ENCODE peak calls at places on chromosomes 3 and 15, in ten cellular contexts. One of them, this sample, is unnamed. For H3K4me1, the result is how much of the 10 kb centered on the place peaks cover.

GRCh38 chr15:81338422-81339007 is 14.6 kb upstream of the STARD5 start:
- DNase-seq in prostate gland: peak
- DNase-seq in uterus: peak
- DNase-seq in SJSA1: no peak
- DNase-seq in breast epithelium: no peak
- DNase-seq in right atrium auricular region: peak
- DNase-seq in cardiac muscle cell: no peak
- DNase-seq in A673: peak
- DNase-seq in PC-3: peak
- DNase-seq in body of pancreas: peak
- DNase-seq in this sample: no peak

GRCh38 chr3:35438101-35438500 is 201.2 kb upstream of the ARPP21 start:
- DNase-seq in A673: no peak
- DNase-seq in breast epithelium: no peak
- DNase-seq in PC-3: no peak
- DNase-seq in body of pancreas: no peak
- DNase-seq in prostate gland: no peak
- DNase-seq in uterus: no peak
- DNase-seq in SJSA1: no peak
- DNase-seq in right atrium auricular region: no peak
- DNase-seq in cardiac muscle cell: no peak
- DNase-seq in this sample: no peak

GRCh38 chr15:101016581-101016980 is 97.4 kb downstream of the LRRK1 start:
- DNase-seq in A673: no peak
- DNase-seq in uterus: no peak
- DNase-seq in cardiac muscle cell: no peak
- DNase-seq in body of pancreas: no peak
- DNase-seq in right atrium auricular region: peak
- DNase-seq in SJSA1: peak
- DNase-seq in prostate gland: no peak
- DNase-seq in breast epithelium: no peak
- DNase-seq in PC-3: no peak
- DNase-seq in this sample: peak

GRCh38 chr15:40266828-40267304 is 16.0 kb downstream of the ANKRD63 start:
- DNase-seq in prostate gland: peak
- DNase-seq in cardiac muscle cell: no peak
- DNase-seq in SJSA1: peak
- DNase-seq in PC-3: peak
- DNase-seq in breast epithelium: no peak
- DNase-seq in uterus: peak
- DNase-seq in body of pancreas: peak
- DNase-seq in right atrium auricular region: peak
- DNase-seq in A673: peak
- DNase-seq in this sample: peak

GRCh38 chr3:130933801-130934345 is 40.0 kb downstream of the ATP2C1 start:
- DNase-seq in PC-3: no peak
- DNase-seq in uterus: no peak
- DNase-seq in right atrium auricular region: no peak
- DNase-seq in cardiac muscle cell: no peak
- DNase-seq in prostate gland: no peak
- DNase-seq in A673: no peak
- DNase-seq in breast epithelium: no peak
- DNase-seq in SJSA1: no peak
- DNase-seq in body of pancreas: no peak
- DNase-seq in this sample: no peak

GRCh38 chr15:98955980-98956723 is 51.4 kb downstream of the PGPEP1L start:
- DNase-seq in cardiac muscle cell: no peak
- DNase-seq in SJSA1: no peak
- DNase-seq in breast epithelium: no peak
- DNase-seq in body of pancreas: no peak
- DNase-seq in prostate gland: no peak
- DNase-seq in A673: no peak
- DNase-seq in PC-3: no peak
- DNase-seq in right atrium auricular region: no peak
- DNase-seq in uterus: no peak
- DNase-seq in this sample: no peak

GRCh38 chr15:40982855-40983254 is 29.6 kb downstream of the CHAC1 start:
- DNase-seq in right atrium auricular region: no peak
- DNase-seq in PC-3: no peak
- DNase-seq in SJSA1: peak
- DNase-seq in cardiac muscle cell: no peak
- DNase-seq in breast epithelium: no peak
- DNase-seq in body of pancreas: no peak
- DNase-seq in A673: no peak
- DNase-seq in uterus: no peak
- DNase-seq in prostate gland: no peak
- DNase-seq in this sample: no peak

GRCh38 chr15:78360958-78361714 is 21.0 kb downstream of the CRABP1 start:
- DNase-seq in right atrium auricular region: no peak
- DNase-seq in uterus: no peak
- DNase-seq in body of pancreas: no peak
- DNase-seq in A673: no peak
- DNase-seq in breast epithelium: no peak
- DNase-seq in PC-3: no peak
- DNase-seq in SJSA1: no peak
- DNase-seq in prostate gland: no peak
- DNase-seq in cardiac muscle cell: no peak
- DNase-seq in this sample: no peak

GRCh38 chr3:89332311-89333159 is 225.1 kb downstream of the EPHA3 start:
- DNase-seq in PC-3: no peak
- DNase-seq in right atrium auricular region: no peak
- DNase-seq in uterus: no peak
- DNase-seq in prostate gland: no peak
- DNase-seq in cardiac muscle cell: no peak
- DNase-seq in body of pancreas: no peak
- DNase-seq in SJSA1: no peak
- DNase-seq in A673: peak
- DNase-seq in breast epithelium: no peak
- DNase-seq in this sample: no peak

GRCh38 chr3:10334461-10334860 is 13.5 kb upstream of the SEC13 start:
- DNase-seq in PC-3: peak
- DNase-seq in cardiac muscle cell: no peak
- DNase-seq in right atrium auricular region: no peak
- DNase-seq in A673: no peak
- DNase-seq in SJSA1: no peak
- DNase-seq in breast epithelium: no peak
- DNase-seq in uterus: no peak
- DNase-seq in prostate gland: no peak
- DNase-seq in body of pancreas: no peak
- DNase-seq in this sample: no peak

GRCh38 chr15:83837946-83838571 is 184.1 kb downstream of the ADAMTSL3 start:
- DNase-seq in body of pancreas: peak
- DNase-seq in PC-3: peak
- DNase-seq in prostate gland: no peak
- DNase-seq in uterus: no peak
- DNase-seq in SJSA1: no peak
- DNase-seq in breast epithelium: no peak
- DNase-seq in cardiac muscle cell: peak
- DNase-seq in right atrium auricular region: no peak
- DNase-seq in A673: peak
- DNase-seq in this sample: no peak

GRCh38 chr3:36903119-36903882 is 41.6 kb downstream of the TRANK1 start:
- DNase-seq in SJSA1: no peak
- DNase-seq in breast epithelium: no peak
- DNase-seq in uterus: no peak
- DNase-seq in A673: peak
- DNase-seq in PC-3: no peak
- DNase-seq in prostate gland: no peak
- DNase-seq in body of pancreas: no peak
- DNase-seq in cardiac muscle cell: no peak
- DNase-seq in right atrium auricular region: no peak
- DNase-seq in this sample: no peak

GRCh38 chr3:88031543-88032148 is 27.2 kb downstream of the CGGBP1 start:
- DNase-seq in PC-3: peak
- DNase-seq in prostate gland: no peak
- DNase-seq in breast epithelium: no peak
- DNase-seq in body of pancreas: no peak
- DNase-seq in A673: peak
- DNase-seq in cardiac muscle cell: no peak
- DNase-seq in SJSA1: no peak
- DNase-seq in right atrium auricular region: no peak
- DNase-seq in uterus: no peak
- DNase-seq in this sample: no peak

GRCh38 chr3:131883086-131883485 is 151.7 kb downstream of the CPNE4 start:
- DNase-seq in prostate gland: no peak
- DNase-seq in body of pancreas: no peak
- DNase-seq in PC-3: peak
- DNase-seq in A673: no peak
- DNase-seq in right atrium auricular region: no peak
- DNase-seq in SJSA1: no peak
- DNase-seq in uterus: no peak
- DNase-seq in cardiac muscle cell: no peak
- DNase-seq in breast epithelium: no peak
- DNase-seq in this sample: no peak

GRCh38 chr15:65936317-65936716 is 67.0 kb downstream of the RAB11A start:
- DNase-seq in body of pancreas: no peak
- DNase-seq in cardiac muscle cell: no peak
- DNase-seq in A673: no peak
- DNase-seq in PC-3: no peak
- DNase-seq in right atrium auricular region: no peak
- DNase-seq in uterus: no peak
- DNase-seq in prostate gland: no peak
- DNase-seq in breast epithelium: no peak
- DNase-seq in SJSA1: no peak
- DNase-seq in this sample: no peak
- H3K4me1 ChIP-seq in body of pancreas: under half
- H3K4me1 ChIP-seq in cardiac muscle cell: under half
- H3K4me1 ChIP-seq in A673: under half
- H3K4me1 ChIP-seq in PC-3: under half
- H3K4me1 ChIP-seq in right atrium auricular region: under half
- H3K4me1 ChIP-seq in uterus: under half
- H3K4me1 ChIP-seq in prostate gland: under half
- H3K4me1 ChIP-seq in breast epithelium: under half
- H3K4me1 ChIP-seq in SJSA1: under half
- H3K4me1 ChIP-seq in this sample: under half

GRCh38 chr3:149900322-149900721 is 70.4 kb downstream of the PFN2 start:
- DNase-seq in prostate gland: no peak
- DNase-seq in PC-3: no peak
- DNase-seq in right atrium auricular region: no peak
- DNase-seq in breast epithelium: no peak
- DNase-seq in A673: no peak
- DNase-seq in cardiac muscle cell: no peak
- DNase-seq in SJSA1: no peak
- DNase-seq in uterus: no peak
- DNase-seq in body of pancreas: no peak
- DNase-seq in this sample: no peak
- H3K27ac ChIP-seq in prostate gland: no peak
- H3K27ac ChIP-seq in PC-3: no peak
- H3K27ac ChIP-seq in right atrium auricular region: no peak
- H3K27ac ChIP-seq in breast epithelium: no peak
- H3K27ac ChIP-seq in A673: no peak
- H3K27ac ChIP-seq in cardiac muscle cell: no peak
- H3K27ac ChIP-seq in SJSA1: no peak
- H3K27ac ChIP-seq in uterus: no peak
- H3K27ac ChIP-seq in body of pancreas: no peak
- H3K27ac ChIP-seq in this sample: no peak

DNA sequence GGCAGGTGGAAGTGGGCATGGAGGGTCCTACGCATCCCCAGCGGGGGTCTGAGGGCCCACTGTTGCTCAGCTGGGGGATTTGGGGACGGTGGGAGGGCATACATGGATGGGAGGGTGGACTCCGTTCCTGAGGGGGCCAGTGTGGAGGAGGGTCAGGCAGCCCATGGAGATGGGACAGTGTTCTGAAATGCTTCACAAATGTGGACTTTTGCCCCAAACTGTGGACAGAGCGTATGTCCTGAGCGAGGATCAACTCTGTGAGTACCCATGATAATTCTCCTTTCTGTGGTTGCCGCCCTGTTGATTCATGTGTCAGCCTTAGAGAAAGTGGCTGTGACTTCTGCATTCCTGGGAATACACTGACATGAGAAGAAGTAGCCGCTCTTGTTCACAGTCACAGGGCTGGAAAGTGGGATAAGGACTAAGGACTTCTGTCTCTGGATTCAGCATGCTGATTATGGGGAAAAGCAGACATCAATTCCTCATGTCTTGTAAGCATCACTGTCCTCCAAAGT is 33.4 kb downstream of the SMAD3 start:
- DNase-seq in right atrium auricular region: no peak
- DNase-seq in A673: no peak
- DNase-seq in PC-3: no peak
- DNase-seq in cardiac muscle cell: no peak
- DNase-seq in breast epithelium: no peak
- DNase-seq in prostate gland: no peak
- DNase-seq in SJSA1: no peak
- DNase-seq in body of pancreas: no peak
- DNase-seq in uterus: no peak
- DNase-seq in this sample: no peak
- H3K4me3 ChIP-seq in right atrium auricular region: no peak
- H3K4me3 ChIP-seq in A673: no peak
- H3K4me3 ChIP-seq in PC-3: no peak
- H3K4me3 ChIP-seq in cardiac muscle cell: no peak
- H3K4me3 ChIP-seq in breast epithelium: peak
- H3K4me3 ChIP-seq in prostate gland: peak
- H3K4me3 ChIP-seq in SJSA1: peak
- H3K4me3 ChIP-seq in body of pancreas: no peak
- H3K4me3 ChIP-seq in uterus: no peak
- H3K4me3 ChIP-seq in this sample: no peak

GRCh38 chr3:43307226-43307625 is 20.9 kb downstream of the SNRK start:
- DNase-seq in body of pancreas: no peak
- DNase-seq in PC-3: no peak
- DNase-seq in prostate gland: no peak
- DNase-seq in breast epithelium: no peak
- DNase-seq in right atrium auricular region: no peak
- DNase-seq in cardiac muscle cell: no peak
- DNase-seq in uterus: no peak
- DNase-seq in A673: no peak
- DNase-seq in SJSA1: no peak
- DNase-seq in this sample: no peak

GRCh38 chr3:43298761-43299160 is 12.4 kb downstream of the SNRK start:
- DNase-seq in uterus: no peak
- DNase-seq in cardiac muscle cell: no peak
- DNase-seq in A673: no peak
- DNase-seq in body of pancreas: no peak
- DNase-seq in breast epithelium: no peak
- DNase-seq in right atrium auricular region: no peak
- DNase-seq in prostate gland: no peak
- DNase-seq in PC-3: no peak
- DNase-seq in SJSA1: no peak
- DNase-seq in this sample: no peak

GRCh38 chr3:43307649-43308048 is 21.3 kb downstream of the SNRK start:
- DNase-seq in breast epithelium: no peak
- DNase-seq in SJSA1: no peak
- DNase-seq in A673: no peak
- DNase-seq in body of pancreas: no peak
- DNase-seq in PC-3: no peak
- DNase-seq in right atrium auricular region: no peak
- DNase-seq in cardiac muscle cell: no peak
- DNase-seq in prostate gland: no peak
- DNase-seq in uterus: no peak
- DNase-seq in this sample: no peak

GRCh38 chr3:43302116-43302880 is 16.0 kb downstream of the SNRK start:
- DNase-seq in cardiac muscle cell: no peak
- DNase-seq in right atrium auricular region: no peak
- DNase-seq in uterus: no peak
- DNase-seq in PC-3: no peak
- DNase-seq in prostate gland: no peak
- DNase-seq in A673: no peak
- DNase-seq in SJSA1: no peak
- DNase-seq in breast epithelium: no peak
- DNase-seq in body of pancreas: no peak
- DNase-seq in this sample: no peak

GRCh38 chr3:43304126-43304525 is 17.8 kb downstream of the SNRK start:
- DNase-seq in A673: no peak
- DNase-seq in right atrium auricular region: no peak
- DNase-seq in SJSA1: no peak
- DNase-seq in body of pancreas: no peak
- DNase-seq in uterus: no peak
- DNase-seq in PC-3: no peak
- DNase-seq in prostate gland: no peak
- DNase-seq in cardiac muscle cell: no peak
- DNase-seq in breast epithelium: no peak
- DNase-seq in this sample: no peak
- H3K4me1 ChIP-seq in A673: under half
- H3K4me1 ChIP-seq in right atrium auricular region: under half
- H3K4me1 ChIP-seq in SJSA1: under half
- H3K4me1 ChIP-seq in body of pancreas: under half
- H3K4me1 ChIP-seq in uterus: under half
- H3K4me1 ChIP-seq in PC-3: under half
- H3K4me1 ChIP-seq in prostate gland: under half
- H3K4me1 ChIP-seq in cardiac muscle cell: under half
- H3K4me1 ChIP-seq in breast epithelium: under half
- H3K4me1 ChIP-seq in this sample: under half

This sample was measured in lung.